ENCODE peak calls at places on chromosome 17, in four cellular contexts. M is mammary epithelial cell; A is left kidney; T is stimulated activated CD8-positive, alpha-beta memory T cell treated with anti-CD3 and anti-CD28 coated beads, Interleukin-15, amount 100 ng/mL, for 4 hours. P is an unnamed sample.

GRCh38 chr17:81686614-81687013 is 2.8 kb downstream of the HGS start:
- DNase-seq in M (no peak), A (no peak), T (no peak), P (no peak)

GRCh38 chr17:11598274-11599221 is at the start of gene DNAH9:
- DNase-seq in M (peak; percentile 17), A (peak; percentile 99), T (no peak), P (peak; percentile 91)

GRCh38 chr17:8123695-8124349 is at the start of gene HES7:
- DNase-seq in M (no peak), A (peak; percentile 70), T (no peak), P (peak; percentile 27)

GRCh38 chr17:81036128-81036891 is 1.4 kb downstream of the BAIAP2 start:
- DNase-seq in M (no peak), A (no peak), T (no peak), P (peak; percentile 52)

GRCh38 chr17:65604070-65604469 is 42.6 kb upstream of the AXIN2 start:
- DNase-seq in M (no peak), A (no peak), T (no peak), P (no peak)

GRCh38 chr17:75270218-75270965 is 639 bp downstream of the MIF4GD start:
- DNase-seq in M (peak; percentile 64), A (peak; percentile 91), T (peak; percentile 35), P (peak; percentile 78)

GRCh38 chr17:57259817-57260216 is 3.5 kb downstream of the MSI2 start:
- DNase-seq in M (no peak), A (no peak), T (no peak), P (no peak)

GRCh38 chr17:6474906-6475305 is 30.7 kb downstream of the PIMREG start:
- DNase-seq in M (peak; percentile 82), A (no peak), T (no peak), P (no peak)

GRCh38 chr17:4788807-4789700 is at the start of gene GLTPD2:
- DNase-seq in M (no peak), A (peak; percentile 62), T (no peak), P (no peak)

GRCh38 chr17:31593806-31594205 is 202.3 kb downstream of the RAB11FIP4 start:
- DNase-seq in M (peak; percentile 78), A (peak; percentile 75), T (no peak), P (peak; percentile 50)

GRCh38 chr17:35322749-35323148 is 50.7 kb downstream of the SLFN11 start:
- DNase-seq in M (no peak), A (no peak), T (no peak), P (no peak)

GRCh38 chr17:40791116-40791515 is 8.6 kb downstream of the KRT28 start:
- DNase-seq in M (no peak), A (no peak), T (no peak), P (no peak)

GRCh38 chr17:34727601-34728000 is 148.2 kb downstream of the TMEM132E start:
- DNase-seq in M (no peak), A (no peak), T (no peak), P (no peak)

GRCh38 chr17:82553210-82553930 is 33.8 kb downstream of the FOXK2 start:
- DNase-seq in M (no peak), A (no peak), T (no peak), P (no peak)

GRCh38 chr17:45135978-45136791 is 698 bp downstream of the ACBD4 start:
- DNase-seq in M (no peak), A (no peak), T (no peak), P (peak; percentile 30)

GRCh38 chr17:68035131-68035522 is 408 bp upstream of the KPNA2 start:
- DNase-seq in M (no peak), A (no peak), T (peak; percentile 72), P (peak; percentile 97)

GRCh38 chr17:82297804-82298537 is 19.4 kb downstream of the CD7 start:
- DNase-seq in M (peak; percentile 96), A (peak; percentile 60), T (peak; percentile 83), P (peak; percentile 75)

GRCh38 chr17:29722411-29723198 is 99.9 kb upstream of the CORO6 start:
- DNase-seq in M (no peak), A (peak; percentile 83), T (no peak), P (peak; percentile 38)

GRCh38 chr17:60641810-60642220 is 35.8 kb upstream of the BCAS3 start:
- DNase-seq in M (peak; percentile 59), A (peak; percentile 88), T (no peak), P (peak; percentile 85)

GRCh38 chr17:21196126-21196525 is 17.8 kb downstream of the TMEM11 start:
- DNase-seq in M (no peak), A (no peak), T (no peak), P (no peak)